ENCODE peak calls at places on chromosomes 2 and 18, in seven cellular contexts. W is stomach, O is breast epithelium, A is thoracic aorta, E is GM23248, Q is colonic mucosa, H is A549. C is an unnamed sample.

GRCh38 chr2:20589975-20590703 is 60.8 kb downstream of the HS1BP3 start:
- DNase-seq in O (peak; percentile 37), E (peak; percentile 78), H (no peak), A (no peak), Q (no peak), W (peak; percentile 9), C (peak; percentile 28)

GRCh38 chr2:198697218-198697617 is 760.5 kb downstream of the SATB2 start:
- DNase-seq in E (no peak), Q (peak; percentile 42), H (no peak), O (no peak), A (no peak), W (no peak), C (no peak)

GRCh38 chr2:68100189-68100588 is 37.4 kb upstream of the C1D start:
- DNase-seq in E (no peak), Q (no peak), O (no peak), H (no peak), W (no peak), A (no peak), C (no peak)

GRCh38 chr2:101173707-101174295 is 22.6 kb upstream of the TBC1D8 start:
- DNase-seq in Q (peak; percentile 48), A (no peak), H (no peak), E (no peak), O (no peak), W (no peak), C (no peak)

GRCh38 chr2:45699032-45699658 is 47.7 kb downstream of the PRKCE start:
- DNase-seq in A (no peak), W (no peak), Q (no peak), E (peak; percentile 95), H (no peak), O (no peak), C (peak; percentile 49)

GRCh38 chr2:64348386-64349142 is 105.4 kb upstream of the LGALSL start:
- DNase-seq in H (no peak), O (no peak), Q (no peak), W (no peak), A (no peak), E (peak; percentile 80), C (no peak)

GRCh38 chr18:58666176-58666575 is 5.1 kb upstream of the MALT1 start:
- DNase-seq in H (no peak), E (peak; percentile 43), O (no peak), W (no peak), Q (no peak), A (no peak), C (no peak)

GRCh38 chr2:230908595-230909191 is 16.3 kb downstream of the GPR55 start:
- DNase-seq in W (peak; percentile 23), E (peak; percentile 94), H (peak; percentile 33), A (no peak), O (peak; percentile 12), Q (peak; percentile 55), C (peak; percentile 41)

GRCh38 chr18:74146756-74147155 is 878 bp downstream of the FBXO15 start:
- DNase-seq in O (no peak), Q (no peak), W (no peak), A (no peak), H (no peak), E (peak; percentile 31), C (no peak)

GRCh38 chr2:129910446-129911362 is 68.8 kb upstream of the RAB6C start:
- DNase-seq in Q (peak; percentile 15), E (no peak), W (peak; percentile 21), O (no peak), H (no peak), A (no peak), C (peak; percentile 38)

GRCh38 chr2:171230176-171230575 is 69.5 kb upstream of the TLK1 start:
- DNase-seq in H (no peak), A (no peak), W (no peak), Q (no peak), E (no peak), O (no peak), C (no peak)

GRCh38 chr2:96623116-96623515 is 15.0 kb downstream of the KANSL3 start:
- DNase-seq in Q (no peak), A (no peak), E (no peak), W (no peak), H (no peak), O (no peak), C (no peak)

GRCh38 chr2:142865924-142866323 is 11.5 kb upstream of the KYNU start:
- DNase-seq in W (no peak), A (no peak), E (peak; percentile 2), O (no peak), H (no peak), Q (no peak), C (no peak)

GRCh38 chr2:32627441-32627900 is 379 bp upstream of the TTC27 start:
- DNase-seq in Q (peak; percentile 44), H (peak; percentile 14), O (no peak), W (peak; percentile 37), A (no peak), E (peak; percentile 90), C (no peak)

GRCh38 chr2:118822015-118822414 is 25.4 kb downstream of the EN1 start:
- DNase-seq in H (no peak), W (no peak), E (no peak), A (no peak), O (no peak), Q (no peak), C (peak; percentile 52)

GRCh38 chr2:189097934-189098333 is 81.6 kb downstream of the COL5A2 start:
- DNase-seq in Q (no peak), W (no peak), A (no peak), O (no peak), E (no peak), H (no peak), C (no peak)

GRCh38 chr2:110804915-110805314 is 72.5 kb downstream of the ACOXL start:
- DNase-seq in O (no peak), E (no peak), Q (no peak), W (no peak), A (no peak), H (no peak), C (no peak)

GRCh38 chr2:1974391-1974790 is 230.1 kb upstream of the PXDN start:
- DNase-seq in W (no peak), A (no peak), H (no peak), E (peak; percentile 63), Q (no peak), O (no peak), C (no peak)

GRCh38 chr2:17520761-17521160 is 2.5 kb upstream of the RAD51AP2 start:
- DNase-seq in Q (no peak), E (no peak), A (no peak), H (no peak), W (no peak), O (no peak), C (no peak)

GRCh38 chr2:17515652-17516051 is 2.6 kb downstream of the RAD51AP2 start:
- DNase-seq in H (no peak), A (no peak), W (no peak), O (no peak), Q (no peak), E (no peak), C (no peak)

GRCh38 chr2:17521621-17522020 is 3.4 kb upstream of the RAD51AP2 start:
- DNase-seq in A (no peak), E (no peak), H (no peak), W (no peak), Q (no peak), O (no peak), C (no peak)

GRCh38 chr2:17518212-17519154 is at the start of gene RAD51AP2:
- DNase-seq in Q (peak; percentile 80), O (peak; percentile 77), H (peak; percentile 44), E (peak; percentile 94), A (peak; percentile 52), W (peak; percentile 73), C (peak; percentile 97)

GRCh38 chr2:17517481-17518211 is 594 bp downstream of the RAD51AP2 start:
- DNase-seq in H (no peak), O (no peak), A (no peak), Q (no peak), E (peak; percentile 53), W (no peak), C (no peak)
- H3K4me3 ChIP-seq in H (peak overlapping the region; percentile 41), O (peak overlapping the region; percentile 73), A (peak overlapping the region; percentile 73), Q (peak overlapping the region; percentile 46), E (peak overlapping the region; percentile 81), W (peak overlapping the region; percentile 44), C (peak overlapping the region; percentile 91)

GRCh38 chr2:66508358-66509071 is 73.6 kb downstream of the MEIS1 start:
- DNase-seq in A (no peak), Q (no peak), O (no peak), H (no peak), E (peak; percentile 58), W (no peak), C (peak; percentile 55)

GRCh38 chr2:66506265-66506664 is 71.3 kb downstream of the MEIS1 start:
- DNase-seq in O (no peak), Q (no peak), H (no peak), E (no peak), A (no peak), W (no peak), C (no peak)

GRCh38 chr2:66512626-66513025 is 77.7 kb downstream of the MEIS1 start:
- DNase-seq in E (no peak), H (no peak), O (no peak), A (no peak), W (no peak), Q (no peak), C (no peak)

GRCh38 chr2:66509326-66509811 is 74.4 kb downstream of the MEIS1 start:
- DNase-seq in A (no peak), O (no peak), Q (no peak), E (peak; percentile 40), H (no peak), W (no peak), C (no peak)

GRCh38 chr2:66507673-66508127 is 72.8 kb downstream of the MEIS1 start:
- DNase-seq in Q (no peak), O (no peak), W (no peak), A (no peak), E (no peak), H (no peak), C (peak; percentile 81)
- H3K4me1 ChIP-seq in Q (no peaks in the 10 kb centered on the region), O (no peaks in the 10 kb centered on the region), W (peaks cover 54% of the 10 kb centered on the region), A (peaks cover 16% of the 10 kb centered on the region), E (peaks cover 21% of the 10 kb centered on the region), H (no peaks in the 10 kb centered on the region), C (peaks cover 11% of the 10 kb centered on the region)

GRCh38 chr2:26847663-26848335 is at the start of gene DPYSL5:
- DNase-seq in H (peak; percentile 60), A (no peak), Q (no peak), E (no peak), O (no peak), W (no peak), C (peak; percentile 92)
- H3K4me3 ChIP-seq in H (peak within 1 kb of the TSS; percentile 91), A (peak within 1 kb of the TSS; percentile 57), Q (peak within 1 kb of the TSS; percentile 19), E (peak within 1 kb of the TSS; percentile 26), O (peak within 1 kb of the TSS; percentile 67), W (peak within 1 kb of the TSS; percentile 40), C (peak within 1 kb of the TSS; percentile 76)

GRCh38 chr2:241040811-241041334 is 42.5 kb downstream of the SNED1 start:
- DNase-seq in A (no peak), W (no peak), Q (no peak), O (no peak), H (no peak), E (no peak), C (no peak)

GRCh38 chr2:241037498-241037897 is 39.1 kb downstream of the SNED1 start:
- DNase-seq in E (no peak), W (no peak), H (no peak), A (no peak), Q (no peak), O (no peak), C (no peak)

GRCh38 chr2:241038374-241039180 is 40.2 kb downstream of the SNED1 start:
- DNase-seq in O (no peak), E (no peak), A (no peak), H (no peak), Q (no peak), W (no peak), C (no peak)

GRCh38 chr2:241040081-241040803 is 41.8 kb downstream of the SNED1 start:
- DNase-seq in O (no peak), A (no peak), Q (no peak), E (no peak), H (no peak), W (no peak), C (no peak)

GRCh38 chr2:241039416-241039815 is 41.0 kb downstream of the SNED1 start:
- DNase-seq in Q (no peak), E (no peak), A (no peak), H (no peak), W (no peak), O (no peak), C (no peak)
- H3K4me1 ChIP-seq in Q (no peaks in the 10 kb centered on the region), E (no peaks in the 10 kb centered on the region), A (no peaks in the 10 kb centered on the region), H (no peaks in the 10 kb centered on the region), W (peaks cover 19% of the 10 kb centered on the region), O (no peaks in the 10 kb centered on the region), C (peaks cover 6% of the 10 kb centered on the region)

C was measured in endodermal cell.